ENCODE peak calls at places on chromosomes 3 and 15, in ten cellular contexts. P, H, T, Q, G, A, W, U, Y and C are unnamed samples.

GRCh38 chr3:140521751-140522445 is 156.0 kb upstream of the TRIM42 start:
- DNase-seq in A (no peak), G (no peak), Q (no peak), Y (no peak), H (no peak), P (no peak), T (no peak), W (no peak), U (no peak), C (no peak)

GRCh38 chr15:94246016-94246415 is 14.7 kb downstream of the MCTP2 start:
- DNase-seq in U (no peak), Y (no peak), Q (no peak), G (no peak), H (no peak), P (no peak), W (no peak), T (no peak), A (no peak), C (no peak)

GRCh38 chr3:114756506-114757279 is 390.4 kb downstream of the ZBTB20 start:
- DNase-seq in T (no peak), U (peak; percentile 22), A (peak; percentile 56), P (no peak), H (peak; percentile 38), Q (peak; percentile 41), W (no peak), G (peak; percentile 12), Y (no peak), C (no peak)

GRCh38 chr3:121995190-121996137 is 26.6 kb downstream of the ILDR1 start:
- DNase-seq in U (peak; percentile 74), T (peak; percentile 98), W (peak; percentile 24), Q (peak; percentile 76), A (peak; percentile 75), Y (peak; percentile 57), G (peak; percentile 51), P (peak; percentile 15), H (peak; percentile 80), C (peak; percentile 49)

GRCh38 chr3:128107809-128108208 is 15.8 kb downstream of the RUVBL1 start:
- DNase-seq in U (no peak), H (peak; percentile 14), W (no peak), G (no peak), Y (no peak), T (no peak), P (no peak), Q (no peak), A (peak; percentile 10), C (no peak)

GRCh38 chr15:58212909-58213526 is 74.8 kb downstream of the AQP9 start:
- DNase-seq in G (no peak), A (peak; percentile 55), T (peak; percentile 34), P (no peak), Q (peak; percentile 24), W (no peak), U (peak; percentile 46), H (no peak), Y (no peak), C (no peak)

GRCh38 chr3:54578417-54578816 is 349.4 kb downstream of the LRTM1 start:
- DNase-seq in U (no peak), H (peak; percentile 6), Q (no peak), A (no peak), W (no peak), P (no peak), Y (no peak), G (no peak), T (no peak), C (no peak)

GRCh38 chr3:52402101-52402521 is 42.8 kb downstream of the SEMA3G start:
- DNase-seq in U (no peak), P (no peak), H (no peak), Y (no peak), T (no peak), W (no peak), G (no peak), A (no peak), Q (no peak), C (no peak)

GRCh38 chr3:142087676-142088075 is 61.7 kb downstream of the TFDP2 start:
- DNase-seq in U (peak; percentile 39), P (no peak), H (peak; percentile 72), Q (no peak), A (peak; percentile 64), G (no peak), Y (no peak), T (peak; percentile 54), W (no peak), C (no peak)

GRCh38 chr3:155847993-155848392 is 6.2 kb downstream of the SLC33A1 start:
- DNase-seq in G (no peak), Q (no peak), U (no peak), T (no peak), Y (no peak), A (no peak), H (no peak), P (no peak), W (no peak), C (no peak)

GRCh38 chr15:64288577-64288976 is 67.4 kb downstream of the CSNK1G1 start:
- DNase-seq in W (no peak), Q (no peak), T (peak; percentile 59), H (peak; percentile 50), G (no peak), P (peak; percentile 8), U (peak; percentile 10), Y (no peak), A (peak; percentile 86), C (no peak)

DNA sequence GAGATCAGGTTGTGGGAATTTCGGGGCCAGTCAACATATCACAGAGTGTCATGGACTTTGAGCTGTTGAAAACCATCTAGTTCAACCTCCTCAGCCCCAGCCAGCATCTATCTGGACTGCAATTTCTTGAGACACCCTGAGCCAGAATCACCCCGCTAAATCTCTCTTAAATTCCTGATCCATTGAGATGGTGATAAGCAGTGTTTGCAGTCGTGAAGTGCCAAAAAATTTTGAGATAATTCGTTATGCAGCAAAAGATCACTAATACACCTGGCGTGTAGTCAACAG is 29.3 kb downstream of the TMED3 start:
- DNase-seq in Y (no peak), H (no peak), A (no peak), U (no peak), T (no peak), Q (no peak), P (no peak), G (no peak), W (no peak), C (no peak)
- TF ChIP-seq CTCF in Y (no peak), H (no peak), A (no peak), U (no peak), T (no peak), Q (no peak), P (peak; percentile 68), G (no peak), W (no peak), C (peak; percentile 18)

DNA sequence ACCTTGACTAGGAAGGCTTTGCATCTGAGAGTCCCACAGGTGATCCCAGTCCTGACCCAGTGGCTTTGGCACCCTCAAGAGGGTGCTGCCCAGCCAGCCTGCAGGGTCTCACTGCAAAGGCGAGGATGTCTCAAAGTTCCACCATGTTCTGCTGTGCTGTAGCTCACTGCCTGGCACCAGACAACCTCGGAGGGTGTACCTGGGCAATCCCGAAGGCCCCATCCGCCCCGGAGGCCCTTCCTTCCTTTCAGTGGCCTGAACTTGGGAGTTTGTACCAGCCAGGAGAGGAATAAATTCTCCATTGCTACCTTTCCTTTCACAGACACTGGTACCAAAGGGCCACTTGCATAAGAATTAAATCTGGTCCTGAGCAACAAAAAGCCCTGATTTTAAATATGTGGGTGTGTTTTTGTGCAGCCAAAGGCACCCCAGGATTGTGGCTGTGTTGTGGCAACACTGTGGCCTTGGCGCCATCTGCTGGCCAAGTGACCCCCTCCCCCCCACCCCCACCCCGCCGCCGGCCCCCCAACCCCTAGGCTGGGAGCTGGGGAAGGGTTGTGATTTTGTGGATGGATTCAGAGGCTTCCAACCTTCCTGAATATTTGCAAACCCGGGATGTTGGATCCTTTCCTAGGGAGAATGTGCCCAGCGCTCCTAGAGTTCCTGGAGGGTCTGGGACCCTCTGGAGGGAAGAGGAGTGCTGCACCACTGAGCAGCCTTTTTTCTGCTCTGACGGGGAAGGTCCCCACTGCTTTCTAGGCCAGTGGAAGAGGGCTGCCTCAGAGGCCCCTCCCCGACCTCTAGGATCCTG is 9.7 kb upstream of the PTPN23 start:
- DNase-seq in H (no peak), G (peak; percentile 79), T (no peak), Y (no peak), P (no peak), Q (peak; percentile 53), A (no peak), W (no peak), U (no peak), C (no peak)
- TF ChIP-seq CTCF in H (no peak), G (peak; percentile 21), T (peak; percentile 32), Y (no peak), P (peak; percentile 74), Q (peak; percentile 37), A (peak; percentile 37), W (no peak), U (peak; percentile 32), C (no peak)

DNA sequence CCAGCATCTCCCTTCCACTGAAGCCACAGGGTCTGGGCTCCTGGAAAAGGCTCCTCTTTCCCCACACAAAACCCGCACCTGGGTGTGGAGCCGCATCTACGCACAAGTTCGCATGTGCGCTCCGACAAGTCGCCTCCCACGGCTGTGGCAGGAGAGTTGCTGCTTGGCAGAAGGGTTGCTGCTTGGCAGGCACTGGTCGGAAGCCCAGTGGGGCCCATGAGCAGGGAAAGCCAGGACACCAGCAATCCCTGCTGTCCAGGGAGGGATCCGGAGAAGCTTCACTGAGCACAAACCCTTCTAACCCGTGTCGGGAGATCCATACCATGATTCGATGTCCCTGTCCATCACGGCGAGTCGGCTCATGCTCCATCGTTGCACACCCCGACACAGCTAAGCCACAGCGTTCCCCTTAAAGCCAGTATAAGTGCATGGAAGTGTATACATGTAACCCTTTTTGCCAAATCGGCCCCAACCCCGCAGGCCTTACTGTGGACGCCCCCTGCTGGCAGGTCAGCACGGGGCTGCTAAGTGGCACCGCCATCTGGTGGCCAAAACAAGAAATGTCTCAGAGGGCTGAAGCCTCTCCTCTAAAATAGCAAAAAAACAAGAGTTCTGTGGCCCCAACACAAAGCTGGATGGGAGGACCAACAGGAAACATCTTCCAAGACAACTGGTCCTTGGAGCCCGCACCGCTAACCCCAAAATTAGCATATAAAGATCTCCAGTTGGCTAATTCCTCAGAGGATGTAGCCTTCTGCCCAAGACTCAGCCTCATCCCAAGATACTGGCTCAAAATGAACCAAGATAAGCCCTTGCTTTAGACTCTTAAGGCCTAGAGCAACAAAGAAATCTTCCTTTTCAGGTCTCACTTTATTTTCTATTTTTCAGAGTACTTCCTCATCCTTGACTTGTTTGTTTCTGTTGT is 8.3 kb downstream of the ANKRD63 start:
- DNase-seq in G (peak; percentile 86), T (peak; percentile 88), W (peak; percentile 61), Q (peak; percentile 91), Y (peak; percentile 86), H (peak; percentile 42), A (peak; percentile 78), P (peak; percentile 80), U (peak; percentile 80), C (peak; percentile 78)
- TF ChIP-seq CTCF in G (peak; percentile 100), T (peak; percentile 100), W (peak; percentile 100), Q (peak; percentile 100), Y (peak; percentile 97), H (peak; percentile 100), A (peak; percentile 100), P (peak; percentile 100), U (peak; percentile 100), C (peak; percentile 100)

DNA sequence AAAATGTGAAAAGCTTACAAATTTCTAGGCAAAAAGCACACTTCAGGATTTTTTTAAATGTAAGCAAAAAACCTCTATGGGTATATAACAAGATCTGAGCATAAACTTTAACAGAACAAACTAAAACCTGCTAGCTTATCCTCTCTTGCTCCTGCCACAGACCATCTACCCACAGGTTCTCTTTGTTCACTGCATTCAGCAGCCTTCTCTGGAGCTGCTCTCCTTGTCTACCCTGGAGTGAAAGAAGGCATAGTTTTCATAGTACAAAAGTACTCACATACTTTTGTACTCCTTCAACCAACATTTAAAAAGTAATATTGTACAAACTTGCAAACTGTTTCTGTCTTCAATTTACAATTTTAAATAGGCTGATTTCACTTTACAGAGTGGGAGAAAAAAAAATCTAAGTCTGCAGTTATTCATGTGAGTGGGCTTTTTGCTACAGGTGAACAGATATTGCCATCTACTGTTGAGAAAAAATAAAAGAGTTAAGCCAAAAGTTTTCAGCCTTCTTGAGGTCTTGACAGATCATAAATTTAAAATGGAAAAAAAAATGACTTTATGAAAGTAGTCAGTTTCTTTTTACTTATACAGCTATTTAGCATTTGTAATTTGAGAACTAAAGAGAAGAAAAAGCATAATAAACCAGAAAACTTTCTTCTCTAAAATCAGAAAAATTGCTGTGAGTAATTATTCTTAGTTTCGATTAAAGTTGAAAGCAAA is 20.4 kb downstream of the TERC start:
- DNase-seq in G (no peak), Q (no peak), P (no peak), H (peak; percentile 12), A (peak; percentile 22), Y (no peak), U (peak; percentile 39), T (peak; percentile 66), W (no peak), C (no peak)
- TF ChIP-seq CTCF in G (peak; percentile 28), Q (peak; percentile 15), P (peak; percentile 55), H (peak; percentile 15), A (peak; percentile 55), Y (no peak), U (peak; percentile 30), T (peak; percentile 83), W (peak; percentile 32), C (no peak)